ENCODE peak calls at places on chromosomes 1 and 21, in ten cellular contexts. X is T-cell, J is NCI-H748 treated with DMSO at 0.1 percent for 48 hours, A is kidney, N is A549, I is IMR-90, E is activated T-cell treated with anti-CD3 and anti-CD28 coated beads for 24 hours, C is endothelial cell, Q is putamen, Z is stomach. G is an unnamed sample.
A peak's percentile ranks its signal among the peaks of the same experiment; 100 is the strongest.

GRCh38 chr1:15412843-15413242 is 3.2 kb downstream of the EFHD2 start:
- DNase-seq in C (no peak), J (no peak), N (no peak), A (peak; percentile 65), Z (peak; percentile 81), Q (peak; percentile 26), E (no peak), X (no peak), I (no peak), G (no peak)

GRCh38 chr1:205920159-205920558 is 23.1 kb downstream of the SLC26A9 start:
- DNase-seq in Z (peak; percentile 24), N (no peak), E (no peak), I (peak; percentile 34), A (peak; percentile 56), J (no peak), X (no peak), C (no peak), Q (peak; percentile 60), G (no peak)

GRCh38 chr1:54980528-54981241 is at the start of gene TMEM61:
- DNase-seq in E (no peak), C (no peak), A (peak; percentile 72), J (no peak), X (no peak), I (no peak), Z (peak; percentile 58), Q (no peak), N (no peak), G (no peak)

GRCh38 chr1:89363196-89363595 is 663 bp upstream of the GBP6 start:
- DNase-seq in X (no peak), A (no peak), Z (no peak), N (no peak), J (no peak), C (no peak), E (no peak), Q (no peak), I (peak; percentile 1), G (no peak)

GRCh38 chr1:223503348-223503747 is 110.1 kb downstream of the CCDC185 start:
- DNase-seq in I (no peak), C (no peak), A (no peak), Z (no peak), Q (no peak), E (no peak), J (no peak), X (no peak), N (no peak), G (no peak)

GRCh38 chr1:224623743-224624333 is 7.7 kb downstream of the CNIH3 start:
- DNase-seq in I (peak; percentile 97), Q (no peak), X (peak; percentile 79), Z (peak; percentile 39), J (no peak), N (no peak), E (peak; percentile 48), C (peak; percentile 27), A (no peak), G (peak; percentile 56)

GRCh38 chr21:34795152-34796141 is 126.7 kb downstream of the CLIC6 start:
- DNase-seq in I (peak; percentile 77), J (no peak), Z (peak; percentile 38), C (no peak), Q (no peak), X (no peak), E (no peak), N (peak; percentile 28), A (no peak), G (no peak)

GRCh38 chr1:47764461-47765046 is 232.6 kb downstream of the TRABD2B start:
- DNase-seq in C (no peak), J (no peak), Z (no peak), I (no peak), E (no peak), Q (no peak), X (no peak), N (no peak), A (peak; percentile 15), G (no peak)

GRCh38 chr1:74334147-74334546 is 99.0 kb downstream of the TNNI3K start:
- DNase-seq in J (no peak), I (peak; percentile 31), N (no peak), Z (no peak), X (no peak), E (no peak), A (no peak), Q (no peak), C (no peak), G (no peak)

GRCh38 chr1:67085326-67085725 is 31.4 kb upstream of the SLC35D1 start:
- DNase-seq in C (no peak), J (no peak), Q (no peak), N (no peak), I (no peak), A (no peak), E (no peak), X (no peak), Z (no peak), G (no peak)